ENCODE peak calls at places on chromosomes 6 and 20, in six cellular contexts. G, A, J, Q, V and C are unnamed samples.

GRCh38 chr6:21769973-21770372 is 176.4 kb downstream of the SOX4 start:
- DNase-seq in G (peak), A (no peak), J (no peak), Q (no peak), V (no peak), C (no peak)

GRCh38 chr6:51934098-51934497 is 153.3 kb downstream of the PKHD1 start:
- DNase-seq in G (no peak), A (no peak), J (no peak), Q (no peak), V (no peak), C (no peak)

GRCh38 chr6:151551223-151551857 is 57.5 kb downstream of the CCDC170 start:
- DNase-seq in G (no peak), A (no peak), J (no peak), Q (no peak), V (no peak), C (no peak)

GRCh38 chr20:44765647-44766367 is 20.1 kb downstream of the KCNK15 start:
- DNase-seq in G (no peak), A (no peak), J (no peak), Q (no peak), V (no peak), C (no peak)

GRCh38 chr20:2093200-2093781 is 8.3 kb upstream of the STK35 start:
- DNase-seq in G (no peak), A (no peak), J (peak), Q (peak), V (no peak), C (peak)

GRCh38 chr6:167760979-167761793 is 65.5 kb upstream of the AFDN start:
- DNase-seq in G (peak), A (no peak), J (peak), Q (peak), V (peak), C (no peak)

GRCh38 chr6:139062921-139063320 is 34.4 kb downstream of the ABRACL start:
- DNase-seq in G (peak), A (no peak), J (no peak), Q (peak), V (no peak), C (no peak)

GRCh38 chr6:18493421-18493891 is 106.3 kb downstream of the RNF144B start:
- DNase-seq in G (no peak), A (no peak), J (no peak), Q (no peak), V (no peak), C (no peak)

DNA sequence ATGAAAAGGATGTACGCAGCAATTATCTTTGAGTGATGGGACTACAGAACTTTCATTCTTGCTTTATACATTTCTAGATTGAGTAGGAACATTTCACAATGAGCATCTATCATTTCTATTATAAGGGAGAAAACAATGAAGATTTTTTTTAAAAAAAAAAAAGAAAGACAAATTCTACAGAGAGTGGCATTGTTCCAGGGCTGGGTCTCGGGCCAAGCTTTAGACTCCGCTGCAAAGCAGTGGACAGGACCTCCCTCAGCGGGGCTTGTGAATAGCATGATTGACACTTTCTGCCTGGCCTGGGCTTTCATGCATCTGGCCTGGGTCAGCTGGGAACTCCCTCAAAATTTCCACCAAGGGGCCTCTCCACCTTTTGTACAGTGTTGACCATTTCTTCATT is 55.8 kb upstream of the HIVEP2 start:
- DNase-seq in G (no peak), A (no peak), J (no peak), Q (no peak), V (no peak), C (no peak)
- H3K27ac ChIP-seq in G (no peak), A (no peak), J (no peak), Q (no peak), V (no peak), C (no peak)

GRCh38 chr6:6857528-6857927 is 250.2 kb upstream of the RREB1 start:
- DNase-seq in G (no peak), A (no peak), J (no peak), Q (no peak), V (no peak), C (no peak)
- H3K4me3 ChIP-seq in G (no peak), A (no peak), J (no peak), Q (no peak), V (no peak), C (no peak)

GRCh38 chr20:58908216-58908615 is 55.7 kb downstream of the GNAS start:
- DNase-seq in G (no peak), A (no peak), J (no peak), Q (no peak), V (no peak), C (no peak)
- H3K27ac ChIP-seq in G (peak), A (no peak), J (peak), Q (peak), V (peak), C (peak)

GRCh38 chr6:1614767-1615650 is 5.3 kb downstream of the FOXC1 start:
- DNase-seq in G (no peak), A (no peak), J (peak), Q (no peak), V (no peak), C (no peak)
- H3K4me3 ChIP-seq in G (peak), A (no peak), J (peak), Q (no peak), V (peak), C (no peak)